ENCODE peak calls at places on chromosome 10, in ten cellular contexts. One of them, this sample, is unnamed.
A peak's percentile ranks its signal among the peaks of the same experiment; 100 is the strongest.

GRCh38 chr10:49182776-49183175 is 5.4 kb downstream of the TMEM273 start:
- DNase-seq in ovary: no peak
- DNase-seq in right lobe of liver: no peak
- DNase-seq in thoracic aorta: no peak
- DNase-seq in cardiac muscle cell: no peak
- DNase-seq in endodermal cell: no peak
- DNase-seq in choroid plexus epithelial cell: no peak
- DNase-seq in ascending aorta: no peak
- DNase-seq in AG04450: no peak
- DNase-seq in fibroblast of pulmonary artery: no peak
- DNase-seq in this sample: no peak

GRCh38 chr10:103564116-103564501 is 70.6 kb downstream of the NEURL1 start:
- DNase-seq in cardiac muscle cell: no peak
- DNase-seq in fibroblast of pulmonary artery: no peak
- DNase-seq in endodermal cell: no peak
- DNase-seq in ascending aorta: no peak
- DNase-seq in AG04450: no peak
- DNase-seq in ovary: no peak
- DNase-seq in choroid plexus epithelial cell: no peak
- DNase-seq in right lobe of liver: no peak
- DNase-seq in thoracic aorta: no peak
- DNase-seq in this sample: no peak

GRCh38 chr10:52011113-52011512 is 303.0 kb upstream of the DKK1 start:
- DNase-seq in endodermal cell: no peak
- DNase-seq in ascending aorta: no peak
- DNase-seq in cardiac muscle cell: no peak
- DNase-seq in choroid plexus epithelial cell: no peak
- DNase-seq in AG04450: no peak
- DNase-seq in fibroblast of pulmonary artery: no peak
- DNase-seq in thoracic aorta: no peak
- DNase-seq in right lobe of liver: no peak
- DNase-seq in ovary: no peak
- DNase-seq in this sample: no peak

GRCh38 chr10:45646384-45647050 is 26.1 kb downstream of the ZFAND4 start:
- DNase-seq in right lobe of liver: no peak
- DNase-seq in ovary: no peak
- DNase-seq in ascending aorta: no peak
- DNase-seq in fibroblast of pulmonary artery: no peak
- DNase-seq in choroid plexus epithelial cell: no peak
- DNase-seq in endodermal cell: no peak
- DNase-seq in thoracic aorta: no peak
- DNase-seq in AG04450: no peak
- DNase-seq in cardiac muscle cell: no peak
- DNase-seq in this sample: no peak

GRCh38 chr10:4352566-4352961 is 473.4 kb upstream of the AKR1E2 start:
- DNase-seq in thoracic aorta: no peak
- DNase-seq in AG04450: no peak
- DNase-seq in cardiac muscle cell: no peak
- DNase-seq in right lobe of liver: no peak
- DNase-seq in choroid plexus epithelial cell: peak; percentile 76
- DNase-seq in ascending aorta: peak; percentile 72
- DNase-seq in endodermal cell: peak; percentile 58
- DNase-seq in fibroblast of pulmonary artery: peak; percentile 72
- DNase-seq in ovary: peak; percentile 20
- DNase-seq in this sample: no peak

GRCh38 chr10:35606423-35606822 is 1.3 kb downstream of the GJD4 start:
- DNase-seq in AG04450: no peak
- DNase-seq in ascending aorta: no peak
- DNase-seq in cardiac muscle cell: no peak
- DNase-seq in thoracic aorta: no peak
- DNase-seq in right lobe of liver: no peak
- DNase-seq in choroid plexus epithelial cell: peak; percentile 19
- DNase-seq in endodermal cell: no peak
- DNase-seq in fibroblast of pulmonary artery: peak; percentile 40
- DNase-seq in ovary: no peak
- DNase-seq in this sample: no peak

GRCh38 chr10:75935650-75936400 is 504.4 kb downstream of the LRMDA start:
- DNase-seq in endodermal cell: peak; percentile 24
- DNase-seq in ascending aorta: no peak
- DNase-seq in fibroblast of pulmonary artery: no peak
- DNase-seq in thoracic aorta: no peak
- DNase-seq in ovary: no peak
- DNase-seq in choroid plexus epithelial cell: no peak
- DNase-seq in right lobe of liver: no peak
- DNase-seq in cardiac muscle cell: no peak
- DNase-seq in AG04450: no peak
- DNase-seq in this sample: no peak

GRCh38 chr10:83965473-83965872 is 173.8 kb upstream of the GHITM start:
- DNase-seq in ovary: no peak
- DNase-seq in cardiac muscle cell: no peak
- DNase-seq in AG04450: no peak
- DNase-seq in fibroblast of pulmonary artery: no peak
- DNase-seq in right lobe of liver: no peak
- DNase-seq in endodermal cell: peak; percentile 61
- DNase-seq in choroid plexus epithelial cell: no peak
- DNase-seq in ascending aorta: no peak
- DNase-seq in thoracic aorta: no peak
- DNase-seq in this sample: no peak

GRCh38 chr10:49426490-49427360 is 30.8 kb upstream of the DRGX start:
- DNase-seq in endodermal cell: no peak
- DNase-seq in right lobe of liver: no peak
- DNase-seq in ovary: no peak
- DNase-seq in cardiac muscle cell: no peak
- DNase-seq in thoracic aorta: no peak
- DNase-seq in choroid plexus epithelial cell: peak; percentile 38
- DNase-seq in AG04450: no peak
- DNase-seq in fibroblast of pulmonary artery: no peak
- DNase-seq in ascending aorta: no peak
- DNase-seq in this sample: no peak

GRCh38 chr10:19941206-19941880 is 125.1 kb downstream of the PLXDC2 start:
- DNase-seq in cardiac muscle cell: no peak
- DNase-seq in thoracic aorta: no peak
- DNase-seq in AG04450: no peak
- DNase-seq in right lobe of liver: no peak
- DNase-seq in choroid plexus epithelial cell: no peak
- DNase-seq in ascending aorta: no peak
- DNase-seq in fibroblast of pulmonary artery: no peak
- DNase-seq in ovary: no peak
- DNase-seq in endodermal cell: no peak
- DNase-seq in this sample: no peak

GRCh38 chr10:42783181-42783549 is 570 bp downstream of the BMS1 start:
- DNase-seq in AG04450: peak; percentile 7
- DNase-seq in cardiac muscle cell: no peak
- DNase-seq in right lobe of liver: no peak
- DNase-seq in endodermal cell: no peak
- DNase-seq in ovary: no peak
- DNase-seq in ascending aorta: no peak
- DNase-seq in fibroblast of pulmonary artery: peak; percentile 77
- DNase-seq in choroid plexus epithelial cell: peak; percentile 77
- DNase-seq in thoracic aorta: no peak
- DNase-seq in this sample: no peak

DNA sequence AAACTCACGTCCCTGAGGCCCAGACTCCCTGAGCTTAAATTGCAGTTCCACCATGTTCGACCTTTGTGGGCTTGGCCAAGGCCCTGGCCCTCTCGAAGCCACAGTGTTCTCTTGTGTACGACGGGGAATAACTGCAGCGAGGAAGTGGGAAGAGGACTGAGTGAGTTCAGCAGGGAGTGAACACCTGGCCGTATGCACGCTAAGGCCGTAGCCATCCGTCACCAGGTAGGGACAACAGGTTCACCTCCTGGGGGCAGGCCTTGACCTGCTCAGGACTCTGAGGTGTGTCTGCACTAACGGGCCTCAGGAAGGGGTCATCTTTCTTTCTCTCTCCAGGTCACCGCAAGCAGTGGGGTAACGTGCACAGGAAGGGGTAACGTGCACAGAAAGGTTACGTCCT is 67.2 kb upstream of the CTBP2 start:
- DNase-seq in choroid plexus epithelial cell: no peak
- DNase-seq in thoracic aorta: no peak
- DNase-seq in cardiac muscle cell: no peak
- DNase-seq in ovary: no peak
- DNase-seq in ascending aorta: no peak
- DNase-seq in endodermal cell: peak; percentile 35
- DNase-seq in right lobe of liver: no peak
- DNase-seq in AG04450: no peak
- DNase-seq in fibroblast of pulmonary artery: no peak
- DNase-seq in this sample: no peak
- H3K4me3 ChIP-seq in choroid plexus epithelial cell: no peak overlapping the region
- H3K4me3 ChIP-seq in thoracic aorta: no peak overlapping the region
- H3K4me3 ChIP-seq in cardiac muscle cell: no peak overlapping the region
- H3K4me3 ChIP-seq in ovary: no peak overlapping the region
- H3K4me3 ChIP-seq in ascending aorta: no peak overlapping the region
- H3K4me3 ChIP-seq in endodermal cell: no peak overlapping the region
- H3K4me3 ChIP-seq in right lobe of liver: no peak overlapping the region
- H3K4me3 ChIP-seq in AG04450: no peak overlapping the region
- H3K4me3 ChIP-seq in fibroblast of pulmonary artery: no peak overlapping the region
- H3K4me3 ChIP-seq in this sample: no peak overlapping the region

GRCh38 chr10:8416192-8416701 is 361.8 kb downstream of the GATA3 start:
- DNase-seq in endodermal cell: no peak
- DNase-seq in cardiac muscle cell: peak; percentile 21
- DNase-seq in AG04450: no peak
- DNase-seq in ascending aorta: no peak
- DNase-seq in fibroblast of pulmonary artery: no peak
- DNase-seq in choroid plexus epithelial cell: no peak
- DNase-seq in thoracic aorta: no peak
- DNase-seq in ovary: no peak
- DNase-seq in right lobe of liver: no peak
- DNase-seq in this sample: no peak

GRCh38 chr10:8420182-8420581 is 365.7 kb downstream of the GATA3 start:
- DNase-seq in ovary: no peak
- DNase-seq in right lobe of liver: no peak
- DNase-seq in fibroblast of pulmonary artery: no peak
- DNase-seq in endodermal cell: no peak
- DNase-seq in ascending aorta: no peak
- DNase-seq in cardiac muscle cell: no peak
- DNase-seq in AG04450: no peak
- DNase-seq in thoracic aorta: no peak
- DNase-seq in choroid plexus epithelial cell: no peak
- DNase-seq in this sample: no peak

GRCh38 chr10:8417631-8418030 is 363.1 kb downstream of the GATA3 start:
- DNase-seq in ovary: no peak
- DNase-seq in thoracic aorta: no peak
- DNase-seq in endodermal cell: no peak
- DNase-seq in choroid plexus epithelial cell: no peak
- DNase-seq in cardiac muscle cell: no peak
- DNase-seq in ascending aorta: no peak
- DNase-seq in right lobe of liver: no peak
- DNase-seq in fibroblast of pulmonary artery: no peak
- DNase-seq in AG04450: no peak
- DNase-seq in this sample: no peak

GRCh38 chr10:8416755-8417154 is 362.3 kb downstream of the GATA3 start:
- DNase-seq in ascending aorta: no peak
- DNase-seq in thoracic aorta: no peak
- DNase-seq in choroid plexus epithelial cell: no peak
- DNase-seq in AG04450: no peak
- DNase-seq in fibroblast of pulmonary artery: no peak
- DNase-seq in right lobe of liver: no peak
- DNase-seq in ovary: no peak
- DNase-seq in endodermal cell: no peak
- DNase-seq in cardiac muscle cell: no peak
- DNase-seq in this sample: no peak

GRCh38 chr10:8418631-8419030 is 364.1 kb downstream of the GATA3 start:
- DNase-seq in thoracic aorta: no peak
- DNase-seq in fibroblast of pulmonary artery: peak; percentile 56
- DNase-seq in right lobe of liver: no peak
- DNase-seq in ovary: no peak
- DNase-seq in AG04450: no peak
- DNase-seq in choroid plexus epithelial cell: no peak
- DNase-seq in cardiac muscle cell: no peak
- DNase-seq in ascending aorta: no peak
- DNase-seq in endodermal cell: no peak
- DNase-seq in this sample: no peak
- TF ChIP-seq CTCF in thoracic aorta: no peak
- TF ChIP-seq CTCF in fibroblast of pulmonary artery: no peak
- TF ChIP-seq CTCF in right lobe of liver: no peak
- TF ChIP-seq CTCF in ovary: no peak
- TF ChIP-seq CTCF in AG04450: no peak
- TF ChIP-seq CTCF in choroid plexus epithelial cell: no peak
- TF ChIP-seq CTCF in cardiac muscle cell: no peak
- TF ChIP-seq CTCF in ascending aorta: no peak
- TF ChIP-seq CTCF in endodermal cell: no peak
- TF ChIP-seq CTCF in this sample: no peak

GRCh38 chr10:100359529-100360150 is 12.6 kb downstream of the SCD start:
- DNase-seq in ascending aorta: no peak
- DNase-seq in choroid plexus epithelial cell: no peak
- DNase-seq in fibroblast of pulmonary artery: no peak
- DNase-seq in right lobe of liver: peak; percentile 81
- DNase-seq in AG04450: no peak
- DNase-seq in endodermal cell: no peak
- DNase-seq in cardiac muscle cell: peak; percentile 32
- DNase-seq in thoracic aorta: no peak
- DNase-seq in ovary: no peak
- DNase-seq in this sample: no peak

GRCh38 chr10:100359030-100359432 is 12.0 kb downstream of the SCD start:
- DNase-seq in ascending aorta: no peak
- DNase-seq in thoracic aorta: no peak
- DNase-seq in right lobe of liver: no peak
- DNase-seq in fibroblast of pulmonary artery: peak; percentile 50
- DNase-seq in endodermal cell: peak; percentile 72
- DNase-seq in ovary: no peak
- DNase-seq in AG04450: no peak
- DNase-seq in choroid plexus epithelial cell: no peak
- DNase-seq in cardiac muscle cell: no peak
- DNase-seq in this sample: no peak

GRCh38 chr10:100355069-100355468 is 8.0 kb downstream of the SCD start:
- DNase-seq in cardiac muscle cell: no peak
- DNase-seq in right lobe of liver: no peak
- DNase-seq in AG04450: no peak
- DNase-seq in ovary: no peak
- DNase-seq in endodermal cell: no peak
- DNase-seq in choroid plexus epithelial cell: no peak
- DNase-seq in ascending aorta: no peak
- DNase-seq in fibroblast of pulmonary artery: no peak
- DNase-seq in thoracic aorta: no peak
- DNase-seq in this sample: no peak

GRCh38 chr10:100356067-100357017 is 9.3 kb downstream of the SCD start:
- DNase-seq in right lobe of liver: no peak
- DNase-seq in AG04450: no peak
- DNase-seq in ovary: no peak
- DNase-seq in fibroblast of pulmonary artery: no peak
- DNase-seq in endodermal cell: peak; percentile 29
- DNase-seq in cardiac muscle cell: no peak
- DNase-seq in thoracic aorta: no peak
- DNase-seq in choroid plexus epithelial cell: no peak
- DNase-seq in ascending aorta: no peak
- DNase-seq in this sample: no peak

GRCh38 chr10:100357073-100357858 is 10.2 kb downstream of the SCD start:
- DNase-seq in fibroblast of pulmonary artery: no peak
- DNase-seq in choroid plexus epithelial cell: no peak
- DNase-seq in thoracic aorta: no peak
- DNase-seq in endodermal cell: peak; percentile 9
- DNase-seq in cardiac muscle cell: no peak
- DNase-seq in ascending aorta: no peak
- DNase-seq in AG04450: no peak
- DNase-seq in right lobe of liver: no peak
- DNase-seq in ovary: no peak
- DNase-seq in this sample: no peak
- H3K4me3 ChIP-seq in fibroblast of pulmonary artery: no peak overlapping the region
- H3K4me3 ChIP-seq in choroid plexus epithelial cell: no peak overlapping the region
- H3K4me3 ChIP-seq in thoracic aorta: no peak overlapping the region
- H3K4me3 ChIP-seq in endodermal cell: peak overlapping the region; percentile 44
- H3K4me3 ChIP-seq in cardiac muscle cell: no peak overlapping the region
- H3K4me3 ChIP-seq in ascending aorta: no peak overlapping the region
- H3K4me3 ChIP-seq in AG04450: no peak overlapping the region
- H3K4me3 ChIP-seq in right lobe of liver: no peak overlapping the region
- H3K4me3 ChIP-seq in ovary: no peak overlapping the region
- H3K4me3 ChIP-seq in this sample: no peak overlapping the region

GRCh38 chr10:63634488-63635090 is 113.4 kb downstream of the REEP3 start:
- DNase-seq in ovary: no peak
- DNase-seq in AG04450: no peak
- DNase-seq in fibroblast of pulmonary artery: no peak
- DNase-seq in right lobe of liver: no peak
- DNase-seq in ascending aorta: no peak
- DNase-seq in choroid plexus epithelial cell: no peak
- DNase-seq in endodermal cell: no peak
- DNase-seq in thoracic aorta: no peak
- DNase-seq in cardiac muscle cell: no peak
- DNase-seq in this sample: no peak
- TF ChIP-seq CTCF in ovary: no peak
- TF ChIP-seq CTCF in AG04450: no peak
- TF ChIP-seq CTCF in fibroblast of pulmonary artery: no peak
- TF ChIP-seq CTCF in right lobe of liver: no peak
- TF ChIP-seq CTCF in ascending aorta: no peak
- TF ChIP-seq CTCF in choroid plexus epithelial cell: no peak
- TF ChIP-seq CTCF in endodermal cell: no peak
- TF ChIP-seq CTCF in thoracic aorta: no peak
- TF ChIP-seq CTCF in cardiac muscle cell: no peak
- TF ChIP-seq CTCF in this sample: no peak